ENCODE peak calls at places on chromosome 19, in four cellular contexts. M, B, S and U are unnamed samples.

GRCh38 chr19:6718741-6719539 is 1.5 kb downstream of the C3 start:
- DNase-seq in M (no peak), B (no peak), S (peak), U (peak)

GRCh38 chr19:991174-991931 is 7.2 kb downstream of the WDR18 start:
- DNase-seq in M (no peak), B (no peak), S (no peak), U (peak)

GRCh38 chr19:19444694-19445155 is 39.2 kb downstream of the GATAD2A start:
- DNase-seq in M (no peak), B (peak), S (no peak), U (peak)

GRCh38 chr19:281992-282391 is 9.2 kb downstream of the PLPP2 start:
- DNase-seq in M (no peak), B (peak), S (no peak), U (no peak)

GRCh38 chr19:2051771-2052704 is 994 bp upstream of the MKNK2 start:
- DNase-seq in M (peak), B (peak), S (peak), U (peak)

GRCh38 chr19:54464044-54464623 is 556 bp upstream of the LENG9 start:
- DNase-seq in M (peak), B (peak), S (peak), U (peak)

GRCh38 chr19:8194528-8195275 is 14.5 kb upstream of the CERS4 start:
- DNase-seq in M (peak), B (peak), S (peak), U (no peak)

GRCh38 chr19:2602391-2603181 is 99.9 kb downstream of the GNG7 start:
- DNase-seq in M (peak), B (peak), S (peak), U (peak)

GRCh38 chr19:43351998-43352746 is 1.3 kb upstream of the CD177 start:
- DNase-seq in M (no peak), B (no peak), S (no peak), U (no peak)

GRCh38 chr19:38580080-38580479 is 37.7 kb downstream of the MAP4K1 start:
- DNase-seq in M (no peak), B (no peak), S (no peak), U (no peak)

GRCh38 chr19:49691243-49692101 is 556 bp downstream of the CPT1C start:
- DNase-seq in M (peak), B (no peak), S (peak), U (no peak)

GRCh38 chr19:33225458-33225925 is at the start of gene SLC7A10:
- DNase-seq in M (peak), B (no peak), S (no peak), U (no peak)

GRCh38 chr19:10086032-10086903 is at the start of gene SHFL:
- DNase-seq in M (peak), B (peak), S (peak), U (peak)

GRCh38 chr19:18999896-19000620 is 33.3 kb downstream of the SUGP2 start:
- DNase-seq in M (no peak), B (no peak), S (peak), U (no peak)

GRCh38 chr19:22519152-22519551 is 97.0 kb upstream of the ZNF98 start:
- DNase-seq in M (no peak), B (no peak), S (no peak), U (no peak)

GRCh38 chr19:55530996-55531395 is 5.9 kb downstream of the SBK2 start:
- DNase-seq in M (no peak), B (no peak), S (no peak), U (no peak)

GRCh38 chr19:5914358-5914774 is 312 bp downstream of the CAPS start:
- DNase-seq in M (no peak), B (no peak), S (no peak), U (peak)

GRCh38 chr19:17829855-17830566 is 8.7 kb upstream of the INSL3 start:
- DNase-seq in M (no peak), B (no peak), S (no peak), U (peak)

GRCh38 chr19:50434525-50434924 is 1.8 kb downstream of the MYBPC2 start:
- DNase-seq in M (no peak), B (peak), S (no peak), U (no peak)

GRCh38 chr19:6667114-6667627 is 2.8 kb downstream of the TNFSF14 start:
- DNase-seq in M (no peak), B (no peak), S (peak), U (no peak)

GRCh38 chr19:41671481-41671880 is 16.6 kb downstream of the CEACAM7 start:
- DNase-seq in M (no peak), B (no peak), S (no peak), U (no peak)

GRCh38 chr19:29483944-29484581 is 41.7 kb upstream of the VSTM2B start:
- DNase-seq in M (no peak), B (peak), S (no peak), U (no peak)

GRCh38 chr19:48988286-48988685 is 4.8 kb downstream of the GYS1 start:
- DNase-seq in M (no peak), B (no peak), S (no peak), U (no peak)

GRCh38 chr19:11073568-11073967 is 15.7 kb upstream of the LDLR start:
- DNase-seq in M (no peak), B (no peak), S (no peak), U (no peak)

GRCh38 chr19:43610493-43610892 is 1.4 kb upstream of the SRRM5 start:
- DNase-seq in M (no peak), B (no peak), S (no peak), U (no peak)

GRCh38 chr19:54955356-54955755 is 8.0 kb upstream of the NLRP7 start:
- DNase-seq in M (no peak), B (no peak), S (no peak), U (no peak)

GRCh38 chr19:2097330-2098327 is 914 bp downstream of the IZUMO4 start:
- DNase-seq in M (no peak), B (no peak), S (no peak), U (no peak)

GRCh38 chr19:42062381-42062780 is 7.6 kb downstream of the GRIK5 start:
- DNase-seq in M (no peak), B (no peak), S (no peak), U (peak)